ENCODE peak calls at places on chromosomes 16 and 17, in eight cellular contexts. B is cardiac muscle cell, F is adrenal gland, L is upper lobe of right lung, N is stomach, R is body of pancreas, D is OCI-LY7, Y is mammary epithelial cell. S is an unnamed sample. For H3K4me1, H3K36me3 and H3K9me3, the result is how much of the 10 kb centered on the place peaks cover.

GRCh38 chr17:15436399-15437369 is 30.7 kb downstream of the CDRT4 start:
- DNase-seq in R (peak), N (peak), F (peak), D (peak), Y (no peak), B (no peak), L (no peak), S (peak)

GRCh38 chr17:7318121-7318860 is 3.1 kb upstream of the GPS2 start:
- DNase-seq in F (no peak), D (no peak), B (no peak), L (no peak), R (no peak), N (no peak), Y (no peak), S (no peak)

GRCh38 chr17:70110443-70110880 is 35.4 kb downstream of the KCNJ16 start:
- DNase-seq in F (no peak), R (no peak), L (no peak), Y (no peak), D (no peak), N (no peak), B (no peak), S (no peak)

GRCh38 chr17:44362964-44363612 is 565 bp downstream of the FAM171A2 start:
- DNase-seq in B (peak), L (peak), N (no peak), R (no peak), Y (no peak), D (peak), F (no peak), S (peak)

GRCh38 chr17:45896803-45897693 is 2.7 kb downstream of the MAPT start:
- DNase-seq in D (no peak), B (no peak), R (no peak), L (no peak), N (no peak), F (no peak), Y (peak), S (no peak)

GRCh38 chr16:19354371-19354770 is 63.3 kb upstream of the TMC5 start:
- DNase-seq in N (no peak), Y (no peak), B (no peak), R (no peak), L (no peak), F (no peak), D (no peak), S (peak)

GRCh38 chr17:81865733-81866439 is 5.3 kb downstream of the ARHGDIA start:
- DNase-seq in F (no peak), L (no peak), B (no peak), D (no peak), Y (peak), R (peak), N (peak), S (no peak)

GRCh38 chr17:64992325-64992802 is 64.2 kb downstream of the GNA13 start:
- DNase-seq in D (no peak), Y (peak), R (no peak), F (peak), B (no peak), L (no peak), N (no peak), S (no peak)

GRCh38 chr16:84732674-84733352 is 33.0 kb downstream of the USP10 start:
- DNase-seq in R (no peak), L (no peak), D (no peak), Y (peak), N (no peak), B (no peak), F (no peak), S (no peak)

GRCh38 chr17:57289130-57289529 is 32.8 kb downstream of the MSI2 start:
- DNase-seq in N (no peak), D (no peak), R (no peak), B (no peak), L (no peak), F (no peak), Y (no peak), S (no peak)

GRCh38 chr17:71188811-71189492 is 931.9 kb upstream of the SOX9 start:
- DNase-seq in F (no peak), R (no peak), B (no peak), D (no peak), N (no peak), L (no peak), Y (peak), S (no peak)

GRCh38 chr16:386641-387156 is 4.9 kb upstream of the PGAP6 start:
- DNase-seq in F (no peak), N (no peak), L (no peak), D (no peak), R (no peak), B (no peak), Y (no peak), S (peak)

GRCh38 chr17:81340606-81341346 is 45.7 kb upstream of the SLC38A10 start:
- DNase-seq in D (no peak), B (no peak), L (no peak), N (no peak), Y (no peak), R (peak), F (peak), S (peak)

GRCh38 chr16:67939507-67940435 is 3.1 kb upstream of the PSMB10 start:
- DNase-seq in Y (no peak), R (peak), L (no peak), N (peak), F (no peak), D (peak), B (no peak), S (no peak)

GRCh38 chr17:16974569-16975265 is 2.8 kb upstream of the TNFRSF13B start:
- DNase-seq in N (no peak), L (no peak), Y (no peak), R (no peak), B (no peak), D (no peak), F (no peak), S (no peak)

GRCh38 chr16:87949071-87949744 is 2.0 kb upstream of the BANP start:
- DNase-seq in B (no peak), F (peak), L (no peak), R (no peak), N (no peak), Y (no peak), D (peak), S (peak)

GRCh38 chr16:71846443-71846842 is 667 bp downstream of the ATXN1L start:
- DNase-seq in B (peak), R (no peak), F (peak), L (no peak), N (no peak), Y (peak), D (peak), S (no peak)

GRCh38 chr16:87416826-87417471 is 24.8 kb downstream of the MAP1LC3B start:
- DNase-seq in D (peak), N (no peak), Y (no peak), L (no peak), R (no peak), B (no peak), F (peak), S (no peak)

GRCh38 chr17:58403312-58403711 is 14.0 kb downstream of the RNF43 start:
- DNase-seq in R (no peak), N (no peak), B (no peak), Y (peak), F (no peak), D (no peak), L (no peak), S (no peak)

GRCh38 chr17:50046667-50047066 is 9.2 kb upstream of the ITGA3 start:
- DNase-seq in N (no peak), R (no peak), B (no peak), F (no peak), L (no peak), Y (no peak), D (no peak), S (no peak)

GRCh38 chr17:7835818-7836595 is 2.0 kb downstream of the KDM6B start:
- DNase-seq in N (peak), D (no peak), Y (peak), F (peak), R (peak), L (peak), B (no peak), S (no peak)

GRCh38 chr17:81039854-81040758 is 5.2 kb downstream of the BAIAP2 start:
- DNase-seq in R (no peak), B (no peak), N (no peak), F (no peak), L (no peak), D (no peak), Y (peak), S (peak)

GRCh38 chr17:77742579-77742978 is 215.9 kb upstream of the TNRC6C start:
- DNase-seq in B (no peak), F (no peak), L (peak), Y (no peak), N (no peak), D (no peak), R (no peak), S (no peak)

GRCh38 chr16:79764415-79765149 is 164.0 kb upstream of the MAF start:
- DNase-seq in F (no peak), Y (no peak), B (no peak), R (no peak), L (no peak), N (no peak), D (no peak), S (no peak)

GRCh38 chr17:40922239-40922638 is 15.2 kb downstream of the KRT23 start:
- DNase-seq in N (peak), R (no peak), Y (peak), B (no peak), L (no peak), F (peak), D (no peak), S (no peak)

GRCh38 chr17:45789874-45790273 is 5.8 kb downstream of the CRHR1 start:
- DNase-seq in Y (no peak), D (no peak), B (no peak), F (no peak), N (no peak), L (no peak), R (no peak), S (no peak)

GRCh38 chr16:88455610-88456355 is 2.7 kb downstream of the ZFPM1 start:
- DNase-seq in Y (peak), B (no peak), D (peak), L (peak), N (peak), F (peak), R (peak), S (peak)

GRCh38 chr17:75508848-75509450 is 6.4 kb downstream of the CASKIN2 start:
- DNase-seq in R (no peak), F (no peak), B (no peak), Y (no peak), L (no peak), N (no peak), D (no peak), S (no peak)

GRCh38 chr16:55495616-55496289 is 13.1 kb upstream of the LPCAT2 start:
- DNase-seq in B (no peak), Y (peak), N (no peak), L (no peak), D (no peak), R (no peak), F (no peak), S (no peak)

GRCh38 chr17:48194097-48194550 is 86.6 kb downstream of the SNX11 start:
- DNase-seq in N (no peak), D (no peak), R (no peak), Y (peak), L (no peak), B (no peak), F (no peak), S (peak)

GRCh38 chr17:38585056-38585804 is 20.5 kb downstream of the SRCIN1 start:
- DNase-seq in D (no peak), R (no peak), F (no peak), L (no peak), Y (no peak), N (no peak), B (no peak), S (no peak)

GRCh38 chr17:72985882-72986720 is 106.4 kb downstream of the SLC39A11 start:
- DNase-seq in L (no peak), B (peak), Y (peak), R (peak), F (peak), N (peak), D (peak), S (peak)

GRCh38 chr17:42456223-42457106 is 2.2 kb upstream of the ATP6V0A1 start:
- DNase-seq in R (no peak), F (no peak), Y (peak), D (peak), B (no peak), N (no peak), L (no peak), S (no peak)

GRCh38 chr17:40415390-40415789 is 2.3 kb downstream of the TOP2A start:
- DNase-seq in D (peak), N (no peak), L (no peak), Y (peak), B (peak), F (no peak), R (no peak), S (no peak)

GRCh38 chr17:3400008-3400407 is 1.8 kb upstream of the OR1E1 start:
- DNase-seq in B (no peak), R (no peak), N (no peak), Y (no peak), L (no peak), D (no peak), F (no peak), S (no peak)

GRCh38 chr16:12829096-12829888 is 25.6 kb upstream of the CPPED1 start:
- DNase-seq in B (no peak), R (no peak), F (no peak), L (no peak), Y (no peak), N (no peak), D (no peak), S (no peak)

GRCh38 chr17:65785109-65785508 is 223.7 kb upstream of the AXIN2 start:
- DNase-seq in F (no peak), N (no peak), D (no peak), R (no peak), B (no peak), L (no peak), Y (peak), S (peak)

GRCh38 chr17:74024871-74025531 is 178.5 kb upstream of the RPL38 start:
- DNase-seq in D (no peak), L (no peak), N (no peak), Y (no peak), R (no peak), B (peak), F (no peak), S (peak)

GRCh38 chr16:30092373-30093010 is 768 bp upstream of the TBX6 start:
- DNase-seq in R (peak), L (peak), Y (no peak), D (peak), N (peak), F (peak), B (peak), S (no peak)

GRCh38 chr17:20191066-20191465 is 181.9 kb downstream of the SPECC1 start:
- DNase-seq in Y (peak), R (no peak), B (no peak), N (no peak), L (no peak), F (no peak), D (no peak), S (no peak)

DNA sequence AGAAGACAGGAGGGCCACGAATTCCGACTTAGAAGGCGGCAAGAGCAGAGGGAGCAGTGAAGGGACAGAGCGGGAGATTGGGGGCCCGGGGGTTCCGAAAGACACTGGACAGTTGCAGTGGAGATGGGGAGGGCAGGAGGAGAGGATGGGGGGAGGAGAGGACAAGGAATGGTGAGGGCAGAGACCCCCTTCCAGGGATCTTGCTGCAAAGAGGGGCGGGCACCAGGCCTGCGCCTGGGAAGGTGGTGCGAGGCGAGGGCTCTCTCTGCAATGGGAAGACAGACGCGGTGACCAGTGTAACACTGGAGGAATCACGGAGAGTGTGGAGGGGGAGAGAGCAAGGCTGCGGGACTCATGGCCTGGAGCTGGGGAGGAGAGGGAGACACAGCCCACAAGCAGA is 185.2 kb downstream of the RBFOX3 start:
- DNase-seq in L (no peak), R (no peak), Y (no peak), B (no peak), N (no peak), D (no peak), F (no peak), S (no peak)
- H3K4me1 ChIP-seq in L (under half), R (under half), Y (under half), B (under half), N (under half), D (under half), F (under half), S (under half)

GRCh38 chr17:29364691-29365090 is 25.5 kb upstream of the TAOK1 start:
- DNase-seq in N (no peak), D (no peak), B (no peak), R (no peak), L (no peak), Y (no peak), F (no peak), S (no peak)
- H3K36me3 ChIP-seq in N (under half), D (under half), B (under half), R (under half), L (under half), Y (under half), F (under half), S (under half)

DNA sequence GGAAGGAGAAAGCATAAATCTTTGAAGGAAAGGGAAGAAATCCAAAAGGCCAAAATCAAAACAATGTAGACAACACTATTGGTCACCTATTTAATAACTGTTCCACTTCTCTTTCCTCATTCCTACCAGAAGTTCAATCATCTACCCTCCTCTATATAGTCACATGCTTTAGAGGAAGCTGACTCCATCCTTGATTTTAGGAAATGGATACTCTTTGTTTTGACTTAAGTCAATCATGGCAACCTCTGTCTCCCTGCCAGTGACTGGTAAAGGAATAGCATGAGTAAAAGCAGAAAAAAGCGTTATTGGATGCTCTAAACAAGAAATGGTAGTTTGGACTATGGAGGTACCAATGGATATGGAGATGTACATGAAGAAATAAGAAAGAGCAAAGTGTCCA is 7.2 kb downstream of the BRIP1 start:
- DNase-seq in F (no peak), R (no peak), B (no peak), L (no peak), Y (no peak), D (no peak), N (no peak), S (no peak)
- H3K9me3 ChIP-seq in F (under half), R (under half), B (under half), L (under half), Y (under half), D (under half), N (under half), S (under half)

DNA sequence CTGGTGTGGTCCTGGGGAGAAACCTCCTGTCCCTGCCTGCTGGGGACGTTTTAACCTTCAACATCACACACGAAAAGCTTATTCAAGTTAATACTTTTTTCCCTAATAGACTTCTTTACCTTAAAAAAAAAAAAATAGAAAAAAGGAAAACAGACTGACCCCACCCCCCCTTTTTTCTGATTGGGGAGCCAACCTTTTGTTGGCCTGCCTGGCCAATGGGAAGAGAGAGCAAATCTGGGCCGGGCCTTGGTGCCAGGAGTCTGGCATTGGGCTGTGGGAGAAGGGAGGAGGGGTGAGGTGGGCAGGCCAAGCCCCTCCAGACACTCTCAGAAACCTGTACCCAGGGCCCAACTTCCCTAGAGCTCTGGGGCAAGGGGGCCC is 3.0 kb downstream of the CBX8 start:
- DNase-seq in D (no peak), B (peak), Y (no peak), N (no peak), R (no peak), L (no peak), F (no peak), S (no peak)
- H3K4me1 ChIP-seq in D (under half), B (under half), Y (under half), N (under half), R (under half), L (under half), F (under half), S (under half)

S was measured in Caco-2.